ENCODE peak calls at places on chromosomes 4 and X, in five cellular contexts. One of them, this sample, is unnamed.

GRCh38 chr4:78689700-78690318 is 86.3 kb upstream of the BMP2K start:
- DNase-seq in cardiac muscle cell: no peak
- DNase-seq in amniotic epithelial cell: peak
- DNase-seq in iPS DF 6.9: no peak
- DNase-seq in stimulated activated CD4-positive, alpha-beta T cell treated with anti-CD3 and anti-CD28 coated beads, Interleukin-4, amount 100 ng/mL, for 1 hour: no peak
- DNase-seq in this sample: no peak

GRCh38 chr4:137443031-137443800 is 89.1 kb downstream of the PCDH18 start:
- DNase-seq in cardiac muscle cell: no peak
- DNase-seq in iPS DF 6.9: no peak
- DNase-seq in amniotic epithelial cell: no peak
- DNase-seq in stimulated activated CD4-positive, alpha-beta T cell treated with anti-CD3 and anti-CD28 coated beads, Interleukin-4, amount 100 ng/mL, for 1 hour: no peak
- DNase-seq in this sample: no peak

GRCh38 chr4:4308800-4309441 is 18.9 kb downstream of the ZBTB49 start:
- DNase-seq in cardiac muscle cell: no peak
- DNase-seq in stimulated activated CD4-positive, alpha-beta T cell treated with anti-CD3 and anti-CD28 coated beads, Interleukin-4, amount 100 ng/mL, for 1 hour: no peak
- DNase-seq in iPS DF 6.9: no peak
- DNase-seq in amniotic epithelial cell: peak
- DNase-seq in this sample: no peak

GRCh38 chr4:80035336-80035735 is 37.7 kb downstream of the ANTXR2 start:
- DNase-seq in cardiac muscle cell: no peak
- DNase-seq in iPS DF 6.9: no peak
- DNase-seq in amniotic epithelial cell: no peak
- DNase-seq in stimulated activated CD4-positive, alpha-beta T cell treated with anti-CD3 and anti-CD28 coated beads, Interleukin-4, amount 100 ng/mL, for 1 hour: no peak
- DNase-seq in this sample: no peak

GRCh38 chr4:182560358-182560757 is 317.2 kb downstream of the TENM3 start:
- DNase-seq in stimulated activated CD4-positive, alpha-beta T cell treated with anti-CD3 and anti-CD28 coated beads, Interleukin-4, amount 100 ng/mL, for 1 hour: no peak
- DNase-seq in cardiac muscle cell: no peak
- DNase-seq in iPS DF 6.9: peak
- DNase-seq in amniotic epithelial cell: peak
- DNase-seq in this sample: no peak

GRCh38 chr4:122576261-122577188 is 44.3 kb downstream of the IL21 start:
- DNase-seq in stimulated activated CD4-positive, alpha-beta T cell treated with anti-CD3 and anti-CD28 coated beads, Interleukin-4, amount 100 ng/mL, for 1 hour: no peak
- DNase-seq in iPS DF 6.9: no peak
- DNase-seq in cardiac muscle cell: peak
- DNase-seq in amniotic epithelial cell: peak
- DNase-seq in this sample: no peak

GRCh38 chr4:94758700-94759399 is 1.1 kb downstream of the BMPR1B start:
- DNase-seq in amniotic epithelial cell: no peak
- DNase-seq in stimulated activated CD4-positive, alpha-beta T cell treated with anti-CD3 and anti-CD28 coated beads, Interleukin-4, amount 100 ng/mL, for 1 hour: no peak
- DNase-seq in iPS DF 6.9: no peak
- DNase-seq in cardiac muscle cell: no peak
- DNase-seq in this sample: no peak

GRCh38 chr4:83889802-83890201 is 353.9 kb downstream of the GPAT3 start:
- DNase-seq in cardiac muscle cell: peak
- DNase-seq in stimulated activated CD4-positive, alpha-beta T cell treated with anti-CD3 and anti-CD28 coated beads, Interleukin-4, amount 100 ng/mL, for 1 hour: no peak
- DNase-seq in iPS DF 6.9: no peak
- DNase-seq in amniotic epithelial cell: peak
- DNase-seq in this sample: no peak

GRCh38 chr4:153188966-153189801 is 15.1 kb upstream of the TRIM2 start:
- DNase-seq in iPS DF 6.9: no peak
- DNase-seq in stimulated activated CD4-positive, alpha-beta T cell treated with anti-CD3 and anti-CD28 coated beads, Interleukin-4, amount 100 ng/mL, for 1 hour: no peak
- DNase-seq in cardiac muscle cell: peak
- DNase-seq in amniotic epithelial cell: peak
- DNase-seq in this sample: no peak

GRCh38 chr4:129428454-129428853 is 332.5 kb downstream of the C4orf33 start:
- DNase-seq in stimulated activated CD4-positive, alpha-beta T cell treated with anti-CD3 and anti-CD28 coated beads, Interleukin-4, amount 100 ng/mL, for 1 hour: no peak
- DNase-seq in amniotic epithelial cell: no peak
- DNase-seq in iPS DF 6.9: no peak
- DNase-seq in cardiac muscle cell: no peak
- DNase-seq in this sample: no peak

GRCh38 chr4:88104902-88105610 is 53.4 kb downstream of the ABCG2 start:
- DNase-seq in stimulated activated CD4-positive, alpha-beta T cell treated with anti-CD3 and anti-CD28 coated beads, Interleukin-4, amount 100 ng/mL, for 1 hour: no peak
- DNase-seq in amniotic epithelial cell: peak
- DNase-seq in iPS DF 6.9: no peak
- DNase-seq in cardiac muscle cell: peak
- DNase-seq in this sample: no peak

GRCh38 chr4:81648576-81649272 is 177.0 kb upstream of the RASGEF1B start:
- DNase-seq in amniotic epithelial cell: no peak
- DNase-seq in iPS DF 6.9: no peak
- DNase-seq in stimulated activated CD4-positive, alpha-beta T cell treated with anti-CD3 and anti-CD28 coated beads, Interleukin-4, amount 100 ng/mL, for 1 hour: peak
- DNase-seq in cardiac muscle cell: peak
- DNase-seq in this sample: no peak

GRCh38 chrX:71482228-71482958 is 50.5 kb upstream of the OGT start:
- DNase-seq in cardiac muscle cell: no peak
- DNase-seq in amniotic epithelial cell: peak
- DNase-seq in stimulated activated CD4-positive, alpha-beta T cell treated with anti-CD3 and anti-CD28 coated beads, Interleukin-4, amount 100 ng/mL, for 1 hour: no peak
- DNase-seq in iPS DF 6.9: no peak
- DNase-seq in this sample: no peak

GRCh38 chr4:3305610-3306371 is 13.0 kb downstream of the RGS12 start:
- DNase-seq in iPS DF 6.9: no peak
- DNase-seq in stimulated activated CD4-positive, alpha-beta T cell treated with anti-CD3 and anti-CD28 coated beads, Interleukin-4, amount 100 ng/mL, for 1 hour: no peak
- DNase-seq in cardiac muscle cell: peak
- DNase-seq in amniotic epithelial cell: peak
- DNase-seq in this sample: no peak